ENCODE peak calls at places on chromosomes 2 and 18, in five cellular contexts. D, O, T, E and A are unnamed samples.

GRCh38 chr2:172358784-172359556 is 68.4 kb upstream of the ITGA6 start:
- DNase-seq in E (no peak), O (no peak), D (no peak), T (no peak), A (no peak)

GRCh38 chr2:86305195-86305975 is 32.0 kb downstream of the REEP1 start:
- DNase-seq in E (no peak), O (no peak), T (no peak), D (no peak), A (no peak)

GRCh38 chr2:25460261-25460905 is 118.7 kb upstream of the DNMT3A start:
- DNase-seq in D (no peak), O (no peak), E (no peak), T (no peak), A (no peak)

GRCh38 chr2:60796573-60797509 is 40.8 kb downstream of the PAPOLG start:
- DNase-seq in T (peak), E (no peak), D (no peak), O (no peak), A (no peak)

GRCh38 chr2:223041527-223042109 is 10.4 kb upstream of the KCNE4 start:
- DNase-seq in O (no peak), D (no peak), E (peak), T (no peak), A (peak)

GRCh38 chr2:19899853-19900525 is 1.8 kb downstream of the TTC32 start:
- DNase-seq in T (no peak), O (no peak), D (no peak), E (no peak), A (no peak)

GRCh38 chr2:47767880-47768609 is 14.9 kb upstream of the MSH6 start:
- DNase-seq in T (peak), D (peak), O (peak), E (peak), A (peak)

GRCh38 chr2:171711351-171711750 is 24.1 kb downstream of the DYNC1I2 start:
- DNase-seq in T (no peak), D (no peak), O (no peak), E (no peak), A (no peak)

GRCh38 chr2:164692114-164692513 is 70.8 kb upstream of the GRB14 start:
- DNase-seq in D (no peak), O (no peak), T (no peak), E (no peak), A (no peak)

GRCh38 chr18:37742436-37742835 is 176.8 kb upstream of the CELF4 start:
- DNase-seq in E (no peak), T (no peak), O (no peak), D (peak), A (no peak)

GRCh38 chr18:59672125-59672769 is 25.0 kb downstream of the CCBE1 start:
- DNase-seq in E (no peak), T (no peak), O (no peak), D (no peak), A (no peak)

GRCh38 chr18:7152485-7152884 is 34.9 kb upstream of the LAMA1 start:
- DNase-seq in O (no peak), E (peak), D (no peak), T (no peak), A (no peak)

GRCh38 chr2:53490659-53491058 is 276.9 kb upstream of the CHAC2 start:
- DNase-seq in T (no peak), O (no peak), D (no peak), E (no peak), A (peak)

GRCh38 chr2:174729797-174730529 is 34.3 kb downstream of the CHRNA1 start:
- DNase-seq in D (no peak), E (peak), O (peak), T (no peak), A (peak)

GRCh38 chr2:65045651-65046050 is 10.6 kb upstream of the CEP68 start:
- DNase-seq in D (no peak), E (no peak), O (no peak), T (no peak), A (no peak)

GRCh38 chr2:231185050-231185725 is 13.2 kb upstream of the ARMC9 start:
- DNase-seq in E (no peak), T (no peak), D (no peak), O (no peak), A (no peak)

GRCh38 chr2:155815851-155816250 is 516.7 kb downstream of the NR4A2 start:
- DNase-seq in O (no peak), E (peak), T (peak), D (no peak), A (peak)